ENCODE peak calls at places on chromosomes 1 and 21, in seven cellular contexts. One of them, this sample, is unnamed.

GRCh38 chr1:107499139-107499744 is 358.4 kb downstream of the NTNG1 start:
- DNase-seq in IMR-90: no peak
- DNase-seq in tibial artery: no peak
- DNase-seq in spleen: no peak
- DNase-seq in activated CD8-positive, alpha-beta memory T cell treated with anti-CD3 and anti-CD28 coated beads for 48 hours: no peak
- DNase-seq in NCI-H1694 treated with DMSO at 0.1 percent for 48 hours: no peak
- DNase-seq in nucleus accumbens: no peak
- DNase-seq in this sample: no peak

GRCh38 chr1:36175137-36176095 is 19.5 kb downstream of the MAP7D1 start:
- DNase-seq in spleen: no peak
- DNase-seq in NCI-H1694 treated with DMSO at 0.1 percent for 48 hours: no peak
- DNase-seq in tibial artery: peak; percentile 41
- DNase-seq in IMR-90: peak; percentile 56
- DNase-seq in nucleus accumbens: no peak
- DNase-seq in activated CD8-positive, alpha-beta memory T cell treated with anti-CD3 and anti-CD28 coated beads for 48 hours: no peak
- DNase-seq in this sample: no peak

GRCh38 chr1:38819516-38819915 is 40.1 kb downstream of the RRAGC start:
- DNase-seq in IMR-90: no peak
- DNase-seq in tibial artery: no peak
- DNase-seq in nucleus accumbens: no peak
- DNase-seq in spleen: no peak
- DNase-seq in activated CD8-positive, alpha-beta memory T cell treated with anti-CD3 and anti-CD28 coated beads for 48 hours: no peak
- DNase-seq in NCI-H1694 treated with DMSO at 0.1 percent for 48 hours: no peak
- DNase-seq in this sample: no peak

GRCh38 chr1:195714248-195714647 is 894.0 kb downstream of the KCNT2 start:
- DNase-seq in nucleus accumbens: no peak
- DNase-seq in spleen: no peak
- DNase-seq in activated CD8-positive, alpha-beta memory T cell treated with anti-CD3 and anti-CD28 coated beads for 48 hours: no peak
- DNase-seq in tibial artery: no peak
- DNase-seq in IMR-90: peak; percentile 86
- DNase-seq in NCI-H1694 treated with DMSO at 0.1 percent for 48 hours: no peak
- DNase-seq in this sample: no peak

GRCh38 chr1:94888201-94888600 is 38.7 kb downstream of the CNN3 start:
- DNase-seq in NCI-H1694 treated with DMSO at 0.1 percent for 48 hours: no peak
- DNase-seq in nucleus accumbens: no peak
- DNase-seq in activated CD8-positive, alpha-beta memory T cell treated with anti-CD3 and anti-CD28 coated beads for 48 hours: no peak
- DNase-seq in IMR-90: no peak
- DNase-seq in tibial artery: no peak
- DNase-seq in spleen: no peak
- DNase-seq in this sample: no peak

GRCh38 chr21:33115586-33116541 is 45.9 kb downstream of the OLIG1 start:
- DNase-seq in nucleus accumbens: peak; percentile 80
- DNase-seq in tibial artery: no peak
- DNase-seq in spleen: no peak
- DNase-seq in NCI-H1694 treated with DMSO at 0.1 percent for 48 hours: peak; percentile 75
- DNase-seq in activated CD8-positive, alpha-beta memory T cell treated with anti-CD3 and anti-CD28 coated beads for 48 hours: no peak
- DNase-seq in IMR-90: no peak
- DNase-seq in this sample: no peak

GRCh38 chr1:87045757-87046422 is 131.5 kb downstream of the HS2ST1 start:
- DNase-seq in nucleus accumbens: no peak
- DNase-seq in activated CD8-positive, alpha-beta memory T cell treated with anti-CD3 and anti-CD28 coated beads for 48 hours: peak; percentile 22
- DNase-seq in NCI-H1694 treated with DMSO at 0.1 percent for 48 hours: no peak
- DNase-seq in IMR-90: peak; percentile 59
- DNase-seq in spleen: no peak
- DNase-seq in tibial artery: no peak
- DNase-seq in this sample: no peak

GRCh38 chr1:181423301-181423918 is 59.9 kb upstream of the CACNA1E start:
- DNase-seq in NCI-H1694 treated with DMSO at 0.1 percent for 48 hours: peak; percentile 67
- DNase-seq in nucleus accumbens: peak; percentile 17
- DNase-seq in tibial artery: no peak
- DNase-seq in activated CD8-positive, alpha-beta memory T cell treated with anti-CD3 and anti-CD28 coated beads for 48 hours: no peak
- DNase-seq in IMR-90: peak; percentile 14
- DNase-seq in spleen: no peak
- DNase-seq in this sample: peak; percentile 10

GRCh38 chr1:8374812-8375211 is 56.9 kb downstream of the SLC45A1 start:
- DNase-seq in NCI-H1694 treated with DMSO at 0.1 percent for 48 hours: no peak
- DNase-seq in spleen: no peak
- DNase-seq in nucleus accumbens: no peak
- DNase-seq in IMR-90: peak; percentile 56
- DNase-seq in activated CD8-positive, alpha-beta memory T cell treated with anti-CD3 and anti-CD28 coated beads for 48 hours: no peak
- DNase-seq in tibial artery: no peak
- DNase-seq in this sample: no peak

GRCh38 chr1:88398338-88398737 is 285.7 kb upstream of the PKN2 start:
- DNase-seq in NCI-H1694 treated with DMSO at 0.1 percent for 48 hours: no peak
- DNase-seq in tibial artery: no peak
- DNase-seq in spleen: no peak
- DNase-seq in activated CD8-positive, alpha-beta memory T cell treated with anti-CD3 and anti-CD28 coated beads for 48 hours: no peak
- DNase-seq in IMR-90: no peak
- DNase-seq in nucleus accumbens: no peak
- DNase-seq in this sample: no peak

GRCh38 chr1:204338997-204339396 is 20.7 kb downstream of the PLEKHA6 start:
- DNase-seq in IMR-90: no peak
- DNase-seq in NCI-H1694 treated with DMSO at 0.1 percent for 48 hours: no peak
- DNase-seq in activated CD8-positive, alpha-beta memory T cell treated with anti-CD3 and anti-CD28 coated beads for 48 hours: no peak
- DNase-seq in spleen: no peak
- DNase-seq in nucleus accumbens: no peak
- DNase-seq in tibial artery: no peak
- DNase-seq in this sample: no peak

GRCh38 chr1:91741301-91741700 is 144.7 kb downstream of the TGFBR3 start:
- DNase-seq in spleen: no peak
- DNase-seq in activated CD8-positive, alpha-beta memory T cell treated with anti-CD3 and anti-CD28 coated beads for 48 hours: no peak
- DNase-seq in tibial artery: no peak
- DNase-seq in nucleus accumbens: no peak
- DNase-seq in NCI-H1694 treated with DMSO at 0.1 percent for 48 hours: no peak
- DNase-seq in IMR-90: peak; percentile 65
- DNase-seq in this sample: no peak

GRCh38 chr1:211920602-211921226 is 90.2 kb upstream of the LPGAT1 start:
- DNase-seq in tibial artery: peak; percentile 51
- DNase-seq in activated CD8-positive, alpha-beta memory T cell treated with anti-CD3 and anti-CD28 coated beads for 48 hours: no peak
- DNase-seq in NCI-H1694 treated with DMSO at 0.1 percent for 48 hours: no peak
- DNase-seq in nucleus accumbens: no peak
- DNase-seq in IMR-90: no peak
- DNase-seq in spleen: no peak
- DNase-seq in this sample: no peak

GRCh38 chr21:43894206-43894577 is 29.2 kb downstream of the AGPAT3 start:
- DNase-seq in NCI-H1694 treated with DMSO at 0.1 percent for 48 hours: no peak
- DNase-seq in activated CD8-positive, alpha-beta memory T cell treated with anti-CD3 and anti-CD28 coated beads for 48 hours: no peak
- DNase-seq in IMR-90: no peak
- DNase-seq in spleen: no peak
- DNase-seq in nucleus accumbens: no peak
- DNase-seq in tibial artery: no peak
- DNase-seq in this sample: no peak

GRCh38 chr1:217332426-217333065 is 298.3 kb downstream of the GPATCH2 start:
- DNase-seq in nucleus accumbens: no peak
- DNase-seq in tibial artery: peak; percentile 31
- DNase-seq in IMR-90: no peak
- DNase-seq in NCI-H1694 treated with DMSO at 0.1 percent for 48 hours: no peak
- DNase-seq in activated CD8-positive, alpha-beta memory T cell treated with anti-CD3 and anti-CD28 coated beads for 48 hours: no peak
- DNase-seq in spleen: no peak
- DNase-seq in this sample: no peak

GRCh38 chr21:29334717-29335428 is 36.2 kb downstream of the BACH1 start:
- DNase-seq in spleen: no peak
- DNase-seq in IMR-90: peak; percentile 78
- DNase-seq in activated CD8-positive, alpha-beta memory T cell treated with anti-CD3 and anti-CD28 coated beads for 48 hours: no peak
- DNase-seq in tibial artery: no peak
- DNase-seq in nucleus accumbens: no peak
- DNase-seq in NCI-H1694 treated with DMSO at 0.1 percent for 48 hours: no peak
- DNase-seq in this sample: no peak

GRCh38 chr1:207064546-207064945 is 11.5 kb downstream of the PFKFB2 start:
- DNase-seq in NCI-H1694 treated with DMSO at 0.1 percent for 48 hours: no peak
- DNase-seq in IMR-90: no peak
- DNase-seq in activated CD8-positive, alpha-beta memory T cell treated with anti-CD3 and anti-CD28 coated beads for 48 hours: no peak
- DNase-seq in nucleus accumbens: no peak
- DNase-seq in spleen: no peak
- DNase-seq in tibial artery: no peak
- DNase-seq in this sample: no peak

GRCh38 chr1:193434319-193434718 is 247.9 kb upstream of the B3GALT2 start:
- DNase-seq in NCI-H1694 treated with DMSO at 0.1 percent for 48 hours: no peak
- DNase-seq in nucleus accumbens: no peak
- DNase-seq in activated CD8-positive, alpha-beta memory T cell treated with anti-CD3 and anti-CD28 coated beads for 48 hours: no peak
- DNase-seq in IMR-90: peak; percentile 56
- DNase-seq in tibial artery: no peak
- DNase-seq in spleen: no peak
- DNase-seq in this sample: no peak

GRCh38 chr1:13604191-13604590 is 20.6 kb downstream of the PDPN start:
- DNase-seq in tibial artery: no peak
- DNase-seq in nucleus accumbens: no peak
- DNase-seq in activated CD8-positive, alpha-beta memory T cell treated with anti-CD3 and anti-CD28 coated beads for 48 hours: no peak
- DNase-seq in IMR-90: no peak
- DNase-seq in NCI-H1694 treated with DMSO at 0.1 percent for 48 hours: no peak
- DNase-seq in spleen: no peak
- DNase-seq in this sample: no peak

GRCh38 chr1:116914667-116915066 is 5.0 kb downstream of the PTGFRN start:
- DNase-seq in spleen: no peak
- DNase-seq in nucleus accumbens: no peak
- DNase-seq in activated CD8-positive, alpha-beta memory T cell treated with anti-CD3 and anti-CD28 coated beads for 48 hours: no peak
- DNase-seq in NCI-H1694 treated with DMSO at 0.1 percent for 48 hours: no peak
- DNase-seq in tibial artery: no peak
- DNase-seq in IMR-90: no peak
- DNase-seq in this sample: no peak

GRCh38 chr1:6005276-6005917 is 13.2 kb upstream of the NPHP4 start:
- DNase-seq in nucleus accumbens: no peak
- DNase-seq in tibial artery: no peak
- DNase-seq in spleen: peak; percentile 57
- DNase-seq in activated CD8-positive, alpha-beta memory T cell treated with anti-CD3 and anti-CD28 coated beads for 48 hours: no peak
- DNase-seq in NCI-H1694 treated with DMSO at 0.1 percent for 48 hours: no peak
- DNase-seq in IMR-90: no peak
- DNase-seq in this sample: no peak

GRCh38 chr1:41981796-41982195 is 63.1 kb upstream of the HIVEP3 start:
- DNase-seq in activated CD8-positive, alpha-beta memory T cell treated with anti-CD3 and anti-CD28 coated beads for 48 hours: no peak
- DNase-seq in NCI-H1694 treated with DMSO at 0.1 percent for 48 hours: no peak
- DNase-seq in spleen: no peak
- DNase-seq in IMR-90: no peak
- DNase-seq in nucleus accumbens: no peak
- DNase-seq in tibial artery: no peak
- DNase-seq in this sample: no peak

GRCh38 chr21:35046880-35047229 is 2.2 kb downstream of the RUNX1 start:
- DNase-seq in tibial artery: peak; percentile 32
- DNase-seq in NCI-H1694 treated with DMSO at 0.1 percent for 48 hours: no peak
- DNase-seq in activated CD8-positive, alpha-beta memory T cell treated with anti-CD3 and anti-CD28 coated beads for 48 hours: no peak
- DNase-seq in spleen: peak; percentile 79
- DNase-seq in nucleus accumbens: no peak
- DNase-seq in IMR-90: no peak
- DNase-seq in this sample: no peak

GRCh38 chr1:33242652-33243051 is 13.6 kb upstream of the ZNF362 start:
- DNase-seq in NCI-H1694 treated with DMSO at 0.1 percent for 48 hours: no peak
- DNase-seq in tibial artery: no peak
- DNase-seq in nucleus accumbens: no peak
- DNase-seq in IMR-90: no peak
- DNase-seq in spleen: no peak
- DNase-seq in activated CD8-positive, alpha-beta memory T cell treated with anti-CD3 and anti-CD28 coated beads for 48 hours: no peak
- DNase-seq in this sample: no peak

GRCh38 chr21:44871576-44872265 is 1.8 kb downstream of the PTTG1IP start:
- DNase-seq in tibial artery: peak; percentile 77
- DNase-seq in nucleus accumbens: no peak
- DNase-seq in spleen: no peak
- DNase-seq in activated CD8-positive, alpha-beta memory T cell treated with anti-CD3 and anti-CD28 coated beads for 48 hours: no peak
- DNase-seq in IMR-90: peak; percentile 77
- DNase-seq in NCI-H1694 treated with DMSO at 0.1 percent for 48 hours: no peak
- DNase-seq in this sample: no peak

GRCh38 chr1:201495447-201496295 is 11.3 kb downstream of the CSRP1 start:
- DNase-seq in tibial artery: peak; percentile 82
- DNase-seq in NCI-H1694 treated with DMSO at 0.1 percent for 48 hours: no peak
- DNase-seq in IMR-90: peak; percentile 67
- DNase-seq in activated CD8-positive, alpha-beta memory T cell treated with anti-CD3 and anti-CD28 coated beads for 48 hours: no peak
- DNase-seq in nucleus accumbens: peak; percentile 92
- DNase-seq in spleen: no peak
- DNase-seq in this sample: no peak

GRCh38 chr1:47179988-47180563 is 9.8 kb downstream of the PDZK1IP1 start:
- DNase-seq in NCI-H1694 treated with DMSO at 0.1 percent for 48 hours: no peak
- DNase-seq in tibial artery: no peak
- DNase-seq in nucleus accumbens: no peak
- DNase-seq in activated CD8-positive, alpha-beta memory T cell treated with anti-CD3 and anti-CD28 coated beads for 48 hours: no peak
- DNase-seq in IMR-90: no peak
- DNase-seq in spleen: peak; percentile 37
- DNase-seq in this sample: no peak

GRCh38 chr1:19166066-19166465 is 44.0 kb downstream of the UBR4 start:
- DNase-seq in tibial artery: no peak
- DNase-seq in activated CD8-positive, alpha-beta memory T cell treated with anti-CD3 and anti-CD28 coated beads for 48 hours: no peak
- DNase-seq in nucleus accumbens: no peak
- DNase-seq in spleen: no peak
- DNase-seq in NCI-H1694 treated with DMSO at 0.1 percent for 48 hours: no peak
- DNase-seq in IMR-90: no peak
- DNase-seq in this sample: no peak